ENCODE peak calls at places on chromosomes 11 and 22, in five cellular contexts. K is IMR-90, D is GM23248, C is Karpas-422, M is HCT116. G is an unnamed sample. For H3K36me3, the result is how much of the 10 kb centered on the place peaks cover.

GRCh38 chr11:12864316-12865156 is 144.6 kb upstream of the RASSF10 start:
- DNase-seq in K (peak), D (peak), C (peak), M (no peak), G (no peak)

GRCh38 chr11:64010783-64011182 is 24.5 kb downstream of the OTUB1 start:
- DNase-seq in K (no peak), D (no peak), C (no peak), M (no peak), G (no peak)

GRCh38 chr22:49689255-49689770 is 138.4 kb downstream of the BRD1 start:
- DNase-seq in K (no peak), D (no peak), C (no peak), M (no peak), G (no peak)

GRCh38 chr11:63493127-63493526 is 2.2 kb upstream of the PLAAT5 start:
- DNase-seq in K (no peak), D (no peak), C (no peak), M (no peak), G (no peak)

GRCh38 chr11:47185305-47186075 is 744 bp downstream of the PACSIN3 start:
- DNase-seq in K (peak), D (peak), C (no peak), M (no peak), G (no peak)

GRCh38 chr11:3195251-3196160 is 23.1 kb downstream of the MRGPRG start:
- DNase-seq in K (peak), D (peak), C (no peak), M (peak), G (no peak)

GRCh38 chr11:122559734-122560382 is 95.7 kb upstream of the UBASH3B start:
- DNase-seq in K (peak), D (no peak), C (no peak), M (peak), G (no peak)

GRCh38 chr22:39920134-39920743 is 19.4 kb downstream of the GRAP2 start:
- DNase-seq in K (no peak), D (no peak), C (no peak), M (no peak), G (no peak)

GRCh38 chr11:57131080-57131790 is 50.5 kb upstream of the LRRC55 start:
- DNase-seq in K (peak), D (peak), C (peak), M (no peak), G (no peak)

GRCh38 chr11:66150140-66150539 is 80.1 kb downstream of the PACS1 start:
- DNase-seq in K (peak), D (no peak), C (no peak), M (no peak), G (no peak)

GRCh38 chr11:26931248-26931631 is 62.7 kb upstream of the FIBIN start:
- DNase-seq in K (peak), D (peak), C (no peak), M (no peak), G (no peak)

GRCh38 chr11:43982421-43982820 is 40.0 kb downstream of the C11orf96 start:
- DNase-seq in K (no peak), D (no peak), C (no peak), M (no peak), G (no peak)

GRCh38 chr11:102643941-102644340 is 18.8 kb upstream of the MMP20 start:
- DNase-seq in K (no peak), D (no peak), C (no peak), M (no peak), G (no peak)

GRCh38 chr11:66337103-66337899 is 1.1 kb upstream of the RIN1 start:
- DNase-seq in K (peak), D (peak), C (no peak), M (no peak), G (no peak)

GRCh38 chr11:26134053-26134452 is 197.9 kb upstream of the ANO3 start:
- DNase-seq in K (no peak), D (no peak), C (peak), M (no peak), G (no peak)

GRCh38 chr11:296976-297665 is 2.2 kb downstream of the IFITM5 start:
- DNase-seq in K (no peak), D (no peak), C (no peak), M (no peak), G (no peak)

GRCh38 chr11:36261094-36261493 is 28.1 kb downstream of the COMMD9 start:
- DNase-seq in K (no peak), D (no peak), C (no peak), M (no peak), G (no peak)

GRCh38 chr22:31337178-31337577 is 9.0 kb downstream of the PATZ1 start:
- DNase-seq in K (peak), D (peak), C (no peak), M (no peak), G (no peak)

GRCh38 chr11:122784325-122785155 is 53.8 kb upstream of the CRTAM start:
- DNase-seq in K (peak), D (peak), C (no peak), M (no peak), G (no peak)

GRCh38 chr11:72584293-72584921 is 89.8 kb downstream of the PDE2A start:
- DNase-seq in K (peak), D (peak), C (no peak), M (no peak), G (no peak)

GRCh38 chr11:9619004-9619403 is 44.9 kb upstream of the SWAP70 start:
- DNase-seq in K (no peak), D (no peak), C (no peak), M (no peak), G (no peak)

GRCh38 chr11:94897330-94897768 is 76.0 kb downstream of the CWC15 start:
- DNase-seq in K (peak), D (peak), C (peak), M (peak), G (peak)

GRCh38 chr22:39559456-39560105 is 11.0 kb upstream of the CACNA1I start:
- DNase-seq in K (no peak), D (peak), C (no peak), M (no peak), G (no peak)

GRCh38 chr11:75432911-75433321 is at the start of gene KLHL35:
- DNase-seq in K (no peak), D (no peak), C (no peak), M (no peak), G (no peak)

GRCh38 chr11:129242855-129243254 is 50.7 kb upstream of the ARHGAP32 start:
- DNase-seq in K (no peak), D (no peak), C (no peak), M (no peak), G (no peak)

GRCh38 chr11:95985174-95985808 is 61.4 kb upstream of the MTMR2 start:
- DNase-seq in K (peak), D (peak), C (no peak), M (no peak), G (no peak)

GRCh38 chr11:114832532-114833125 is 154.3 kb downstream of the NXPE2 start:
- DNase-seq in K (no peak), D (no peak), C (no peak), M (no peak), G (no peak)

GRCh38 chr11:131591051-131591461 is 220.6 kb downstream of the NTM start:
- DNase-seq in K (no peak), D (peak), C (peak), M (no peak), G (no peak)
- H3K4me2 ChIP-seq in K (no peak), D (peak), C (no peak), M (no peak), G (no peak)

GRCh38 chr11:82846037-82846383 is 54.2 kb downstream of the PRCP start:
- DNase-seq in K (no peak), D (no peak), C (no peak), M (no peak), G (no peak)
- H2AFZ ChIP-seq in K (no peak), D (no peak), C (no peak), M (no peak), G (no peak)

GRCh38 chr11:70851308-70851707 is 401.1 kb downstream of the SHANK2 start:
- DNase-seq in K (no peak), D (no peak), C (no peak), M (no peak), G (no peak)
- H3K36me3 ChIP-seq in K (under half), D (under half), C (under half), M (under half), G (under half)

GRCh38 chr11:1306186-1307162 is 3.0 kb downstream of the TOLLIP start:
- DNase-seq in K (no peak), D (no peak), C (no peak), M (no peak), G (peak)
- H3K4me2 ChIP-seq in K (no peak), D (no peak), C (no peak), M (no peak), G (peak)

GRCh38 chr22:37379716-37380115 is 47.6 kb downstream of the ELFN2 start:
- DNase-seq in K (no peak), D (no peak), C (no peak), M (no peak), G (no peak)

GRCh38 chr22:37381489-37381888 is 45.8 kb downstream of the ELFN2 start:
- DNase-seq in K (peak), D (peak), C (no peak), M (no peak), G (no peak)

GRCh38 chr22:37379085-37379484 is 48.2 kb downstream of the ELFN2 start:
- DNase-seq in K (no peak), D (no peak), C (peak), M (no peak), G (no peak)

GRCh38 chr22:37377927-37378326 is 49.4 kb downstream of the ELFN2 start:
- DNase-seq in K (no peak), D (no peak), C (peak), M (no peak), G (no peak)

GRCh38 chr22:37378642-37379058 is 48.6 kb downstream of the ELFN2 start:
- DNase-seq in K (no peak), D (peak), C (no peak), M (no peak), G (no peak)
- H2AFZ ChIP-seq in K (peak), D (no peak), C (no peak), M (no peak), G (no peak)

DNA sequence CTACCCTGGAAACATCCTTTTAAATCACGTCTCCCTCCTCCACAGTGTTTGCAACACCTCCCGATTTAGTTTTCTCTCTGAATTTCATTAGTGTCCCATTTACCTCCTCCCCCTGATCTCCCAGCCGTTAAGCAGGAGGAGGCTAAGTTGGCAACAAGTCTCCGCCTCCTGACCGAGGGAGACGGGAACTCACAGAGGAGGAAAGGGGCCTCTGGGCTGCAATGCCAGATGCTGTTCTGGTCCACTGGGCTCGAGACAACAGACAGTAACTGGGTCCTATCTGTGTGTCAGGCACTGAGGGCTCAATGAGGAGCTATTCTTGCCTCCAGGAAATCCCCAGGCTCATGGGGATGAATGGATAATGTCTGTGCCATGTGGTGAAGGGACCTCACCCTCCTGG is 228.1 kb downstream of the TENM4 start:
- DNase-seq in K (no peak), D (no peak), C (no peak), M (no peak), G (no peak)
- H3K36me3 ChIP-seq in K (under half), D (under half), C (under half), M (under half), G (under half)

GRCh38 chr11:14334193-14334592 is 24.8 kb downstream of the RRAS2 start:
- DNase-seq in K (no peak), D (no peak), C (no peak), M (no peak), G (no peak)

GRCh38 chr11:14339356-14339755 is 19.6 kb downstream of the RRAS2 start:
- DNase-seq in K (no peak), D (no peak), C (no peak), M (no peak), G (no peak)

GRCh38 chr11:14334893-14335292 is 24.1 kb downstream of the RRAS2 start:
- DNase-seq in K (no peak), D (no peak), C (no peak), M (no peak), G (no peak)

GRCh38 chr11:14336507-14337503 is 22.2 kb downstream of the RRAS2 start:
- DNase-seq in K (peak), D (peak), C (no peak), M (peak), G (no peak)

GRCh38 chr11:14335712-14336111 is 23.3 kb downstream of the RRAS2 start:
- DNase-seq in K (no peak), D (no peak), C (no peak), M (no peak), G (no peak)
- H3K4me2 ChIP-seq in K (no peak), D (no peak), C (no peak), M (no peak), G (no peak)

GRCh38 chr22:29716814-29717213 is 3.0 kb upstream of the CABP7 start:
- DNase-seq in K (peak), D (peak), C (peak), M (peak), G (peak)

GRCh38 chr22:29717789-29718188 is 2.0 kb upstream of the CABP7 start:
- DNase-seq in K (no peak), D (no peak), C (no peak), M (no peak), G (no peak)

GRCh38 chr22:29713156-29713715 is 6.6 kb upstream of the CABP7 start:
- DNase-seq in K (no peak), D (no peak), C (no peak), M (no peak), G (no peak)

GRCh38 chr22:29715705-29716104 is 4.1 kb upstream of the CABP7 start:
- DNase-seq in K (no peak), D (no peak), C (no peak), M (no peak), G (no peak)

DNA sequence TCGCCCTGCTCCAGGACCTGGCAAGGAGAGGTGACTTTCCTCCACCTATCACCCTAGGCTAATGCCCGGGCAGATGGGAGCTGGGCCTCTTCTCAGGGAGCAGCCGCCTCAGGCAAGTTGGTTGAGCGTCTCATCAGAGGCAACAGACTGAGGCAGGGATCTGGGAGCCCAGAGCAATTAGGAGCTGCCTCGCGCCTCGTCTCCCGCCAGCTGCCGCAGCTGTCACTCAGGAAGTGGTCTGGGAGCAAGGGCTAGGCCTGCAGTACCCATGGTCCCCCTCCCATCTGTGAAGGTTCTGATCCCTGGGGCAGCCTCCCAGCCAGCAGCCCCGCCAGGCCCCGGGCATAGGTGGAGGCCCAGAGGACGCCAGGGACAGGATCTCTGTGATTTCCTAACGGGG is 4.6 kb upstream of the CABP7 start:
- DNase-seq in K (no peak), D (no peak), C (no peak), M (no peak), G (no peak)
- H2AFZ ChIP-seq in K (no peak), D (no peak), C (no peak), M (no peak), G (no peak)